ENCODE peak calls at places on chromosomes 4 and X, in six cellular contexts. R, E, F, I, L and P are unnamed samples.

GRCh38 chr4:119506761-119507160 is 121.8 kb downstream of the PDE5A start:
- DNase-seq in E (no peak), L (no peak), F (no peak), R (no peak), I (no peak), P (no peak)

GRCh38 chr4:88211473-88212252 is 53.2 kb upstream of the ABCG2 start:
- DNase-seq in I (peak; percentile 80), L (peak; percentile 32), R (peak; percentile 66), F (no peak), E (peak; percentile 63), P (peak; percentile 58)

GRCh38 chr4:4204401-4204745 is 22.4 kb downstream of the OTOP1 start:
- DNase-seq in E (no peak), R (no peak), I (no peak), L (no peak), F (no peak), P (no peak)

GRCh38 chr4:42626629-42627028 is 30.3 kb downstream of the ATP8A1 start:
- DNase-seq in L (no peak), R (no peak), E (no peak), I (no peak), F (no peak), P (no peak)

GRCh38 chr4:91037951-91038350 is 910.8 kb downstream of the CCSER1 start:
- DNase-seq in L (no peak), R (no peak), F (no peak), E (no peak), I (no peak), P (no peak)

GRCh38 chrX:100609591-100609990 is 24.9 kb downstream of the TNMD start:
- DNase-seq in R (no peak), I (no peak), L (peak; percentile 6), F (no peak), E (no peak), P (no peak)

GRCh38 chr4:95889662-95890061 is 49.8 kb downstream of the PDHA2 start:
- DNase-seq in I (no peak), F (no peak), R (no peak), E (peak; percentile 18), L (no peak), P (no peak)

GRCh38 chrX:31423575-31424284 is 351.9 kb upstream of the FTHL17 start:
- DNase-seq in R (no peak), E (peak; percentile 60), F (no peak), L (peak; percentile 15), I (peak; percentile 58), P (peak; percentile 3)

GRCh38 chr4:139814285-139815015 is 148.8 kb downstream of the MGST2 start:
- DNase-seq in I (no peak), F (no peak), L (no peak), R (no peak), E (no peak), P (no peak)

GRCh38 chrX:66635360-66635759 is 3.5 kb downstream of the EDA2R start:
- DNase-seq in R (no peak), L (no peak), I (no peak), E (no peak), F (no peak), P (no peak)

GRCh38 chr4:2141762-2142520 is 82.8 kb downstream of the NAT8L start:
- DNase-seq in I (no peak), R (no peak), L (no peak), E (no peak), F (no peak), P (no peak)

GRCh38 chrX:6505960-6506359 is 29.0 kb downstream of the VCX3A start:
- DNase-seq in L (peak; percentile 60), E (peak; percentile 2), F (no peak), I (no peak), R (no peak), P (no peak)